ENCODE peak calls at places on chromosomes 4 and X, in nine cellular contexts. G, N, K, S, I, A, U, B and X are unnamed samples.

GRCh38 chrX:15646543-15646942 is 18.1 kb downstream of the CLTRN start:
- DNase-seq in G (no peak), N (no peak), K (no peak), S (no peak), I (no peak), A (no peak), U (no peak), B (no peak), X (no peak)

GRCh38 chr4:164293776-164294175 is 460.2 kb upstream of the SMIM31 start:
- DNase-seq in G (no peak), N (no peak), K (no peak), S (no peak), I (no peak), A (no peak), U (no peak), B (no peak), X (no peak)

GRCh38 chr4:111806331-111806730 is 338.9 kb upstream of the FAM241A start:
- DNase-seq in G (no peak), N (peak), K (no peak), S (no peak), I (no peak), A (no peak), U (no peak), B (peak), X (no peak)

GRCh38 chr4:86717651-86718050 is 123.5 kb downstream of the PTPN13 start:
- DNase-seq in G (no peak), N (no peak), K (no peak), S (no peak), I (no peak), A (no peak), U (no peak), B (no peak), X (no peak)

GRCh38 chr4:104571341-104571740 is 76.6 kb upstream of the CXXC4 start:
- DNase-seq in G (no peak), N (no peak), K (no peak), S (no peak), I (no peak), A (no peak), U (peak), B (peak), X (no peak)

GRCh38 chrX:73447311-73447794 is 500 bp downstream of the CDX4 start:
- DNase-seq in G (no peak), N (no peak), K (no peak), S (no peak), I (no peak), A (peak), U (no peak), B (peak), X (no peak)

GRCh38 chrX:82218361-82218760 is 1016.5 kb downstream of the SH3BGRL start:
- DNase-seq in G (no peak), N (peak), K (peak), S (no peak), I (peak), A (no peak), U (no peak), B (peak), X (no peak)

GRCh38 chr4:7052923-7053715 is 9.9 kb downstream of the TADA2B start:
- DNase-seq in G (no peak), N (no peak), K (no peak), S (no peak), I (peak), A (no peak), U (no peak), B (no peak), X (no peak)

GRCh38 chr4:82785248-82786003 is 13.2 kb downstream of the SCD5 start:
- DNase-seq in G (no peak), N (no peak), K (peak), S (peak), I (peak), A (no peak), U (peak), B (peak), X (peak)

GRCh38 chr4:48300004-48300403 is 30.4 kb upstream of the TEC start:
- DNase-seq in G (no peak), N (no peak), K (peak), S (peak), I (peak), A (no peak), U (peak), B (no peak), X (no peak)

GRCh38 chr4:126441173-126441810 is 1126.5 kb downstream of the FAT4 start:
- DNase-seq in G (no peak), N (no peak), K (peak), S (no peak), I (no peak), A (no peak), U (no peak), B (no peak), X (no peak)

GRCh38 chrX:10741496-10742048 is 121.2 kb upstream of the MID1 start:
- DNase-seq in G (no peak), N (no peak), K (no peak), S (no peak), I (no peak), A (no peak), U (no peak), B (no peak), X (no peak)

GRCh38 chr4:159019356-159019755 is 83.5 kb upstream of the RAPGEF2 start:
- DNase-seq in G (no peak), N (no peak), K (no peak), S (no peak), I (no peak), A (no peak), U (no peak), B (no peak), X (no peak)

GRCh38 chrX:17242470-17242869 is 132.5 kb upstream of the NHS start:
- DNase-seq in G (no peak), N (peak), K (peak), S (peak), I (peak), A (no peak), U (peak), B (peak), X (peak)

GRCh38 chr4:5810770-5811430 is 82.0 kb downstream of the CRMP1 start:
- DNase-seq in G (no peak), N (no peak), K (no peak), S (no peak), I (no peak), A (no peak), U (no peak), B (no peak), X (no peak)

GRCh38 chr4:156734965-156735895 is 236.4 kb downstream of the PDGFC start:
- DNase-seq in G (no peak), N (no peak), K (peak), S (peak), I (no peak), A (no peak), U (peak), B (no peak), X (no peak)

GRCh38 chr4:121950680-121951569 is 935 bp downstream of the TRPC3 start:
- DNase-seq in G (peak), N (peak), K (peak), S (no peak), I (peak), A (peak), U (no peak), B (peak), X (no peak)

GRCh38 chrX:45623266-45623665 is 422.6 kb upstream of the DIPK2B start:
- DNase-seq in G (no peak), N (no peak), K (peak), S (peak), I (peak), A (no peak), U (peak), B (no peak), X (peak)

GRCh38 chr4:42709392-42710065 is 52.6 kb upstream of the ATP8A1 start:
- DNase-seq in G (no peak), N (no peak), K (no peak), S (no peak), I (no peak), A (no peak), U (no peak), B (no peak), X (no peak)
- TF ChIP-seq CTCF in G (no peak), N (no peak), K (no peak), S (no peak), I (no peak), A (no peak), U (no peak), B (no peak), X (no peak)

GRCh38 chr4:56690393-56690971 is 9.4 kb upstream of the HOPX start:
- DNase-seq in G (no peak), N (no peak), K (no peak), S (no peak), I (no peak), A (no peak), U (no peak), B (peak), X (no peak)
- TF ChIP-seq CTCF in G (no peak), N (no peak), K (no peak), S (no peak), I (peak), A (no peak), U (no peak), B (peak), X (no peak)

DNA sequence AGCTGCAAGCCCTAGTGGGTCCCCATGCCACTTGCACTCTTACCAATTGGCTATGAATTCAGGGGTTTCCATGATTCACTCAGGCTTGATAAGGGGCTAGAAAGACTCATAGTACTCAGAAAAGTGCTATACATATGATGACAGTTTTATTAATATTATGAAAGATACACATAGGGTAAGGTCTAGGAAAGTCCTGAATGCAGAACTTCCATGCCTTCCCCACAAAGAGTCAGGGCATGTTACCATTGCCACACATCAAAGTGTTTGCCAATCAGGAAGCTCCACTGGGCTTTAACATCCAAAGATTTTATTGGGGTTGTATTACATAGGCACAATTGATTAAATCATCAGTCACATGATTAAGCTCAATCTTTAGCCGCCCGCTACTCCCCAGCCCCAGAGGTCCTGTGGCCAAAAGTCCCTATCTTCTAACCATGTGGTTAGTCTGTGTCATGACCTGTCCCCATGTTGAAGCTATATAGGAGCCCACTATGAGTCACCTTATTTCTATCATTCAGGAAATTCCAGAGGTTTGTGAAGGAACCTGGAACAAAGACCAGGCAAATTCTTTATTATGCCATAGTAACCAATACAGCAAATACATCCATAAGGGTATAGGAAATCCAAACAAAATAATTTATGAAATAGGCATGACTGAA is 635.6 kb downstream of the STPG2 start:
- DNase-seq in G (no peak), N (no peak), K (no peak), S (no peak), I (no peak), A (no peak), U (peak), B (no peak), X (no peak)
- TF ChIP-seq CTCF in G (no peak), N (no peak), K (no peak), S (no peak), I (no peak), A (no peak), U (no peak), B (no peak), X (no peak)

GRCh38 chr4:153639556-153640475 is 44.3 kb upstream of the TLR2 start:
- DNase-seq in G (no peak), N (no peak), K (no peak), S (no peak), I (no peak), A (no peak), U (no peak), B (no peak), X (no peak)
- TF ChIP-seq CTCF in G (no peak), N (no peak), K (no peak), S (no peak), I (no peak), A (no peak), U (no peak), B (no peak), X (no peak)

GRCh38 chr4:109978704-109979103 is 66.0 kb downstream of the EGF start:
- DNase-seq in G (no peak), N (no peak), K (no peak), S (no peak), I (no peak), A (no peak), U (peak), B (peak), X (no peak)

GRCh38 chr4:109979932-109980717 is 67.4 kb downstream of the EGF start:
- DNase-seq in G (no peak), N (no peak), K (peak), S (peak), I (peak), A (no peak), U (peak), B (no peak), X (no peak)

GRCh38 chr4:109976189-109976588 is 63.5 kb downstream of the EGF start:
- DNase-seq in G (no peak), N (no peak), K (no peak), S (no peak), I (no peak), A (no peak), U (no peak), B (no peak), X (no peak)

GRCh38 chr4:109981936-109982335 is 69.3 kb downstream of the EGF start:
- DNase-seq in G (no peak), N (no peak), K (no peak), S (no peak), I (no peak), A (no peak), U (no peak), B (no peak), X (no peak)

GRCh38 chr4:109977854-109978501 is 65.3 kb downstream of the EGF start:
- DNase-seq in G (no peak), N (peak), K (peak), S (peak), I (peak), A (no peak), U (peak), B (peak), X (no peak)
- TF ChIP-seq CTCF in G (peak), N (peak), K (peak), S (peak), I (peak), A (peak), U (peak), B (peak), X (peak)